ENCODE peak calls at places on chromosomes 16 and 17, in six cellular contexts. M is lower lobe of right lung; L is AG04450; R is cardiac muscle cell; Y is A549; V is CD8-positive, alpha-beta T cell. H is an unnamed sample.

GRCh38 chr16:82694239-82694874 is 67.6 kb downstream of the CDH13 start:
- DNase-seq in M (no peak), L (no peak), R (no peak), Y (no peak), V (no peak), H (peak)

GRCh38 chr16:48378276-48378675 is 6.9 kb downstream of the SIAH1 start:
- DNase-seq in M (no peak), L (no peak), R (no peak), Y (no peak), V (no peak), H (no peak)

GRCh38 chr16:75239463-75240122 is 11.8 kb downstream of the BCAR1 start:
- DNase-seq in M (peak), L (no peak), R (no peak), Y (no peak), V (no peak), H (no peak)

GRCh38 chr16:57730771-57731730 is 4.5 kb upstream of the KATNB1 start:
- DNase-seq in M (no peak), L (no peak), R (no peak), Y (no peak), V (no peak), H (no peak)

GRCh38 chr16:85526132-85526731 is 86.9 kb upstream of the GSE1 start:
- DNase-seq in M (no peak), L (no peak), R (no peak), Y (no peak), V (no peak), H (no peak)

GRCh38 chr17:66747561-66748275 is 87.2 kb upstream of the CACNG5 start:
- DNase-seq in M (no peak), L (peak), R (no peak), Y (no peak), V (no peak), H (peak)

GRCh38 chr17:39667262-39668140 is 752 bp upstream of the PNMT start:
- DNase-seq in M (no peak), L (no peak), R (peak), Y (no peak), V (no peak), H (no peak)

GRCh38 chr16:66374176-66374575 is 7.7 kb downstream of the CDH5 start:
- DNase-seq in M (no peak), L (no peak), R (peak), Y (no peak), V (no peak), H (no peak)

GRCh38 chr16:58678269-58678668 is 6.3 kb downstream of the SLC38A7 start:
- DNase-seq in M (no peak), L (no peak), R (no peak), Y (no peak), V (no peak), H (no peak)

GRCh38 chr17:69302682-69303081 is 24.3 kb downstream of the ABCA5 start:
- DNase-seq in M (no peak), L (no peak), R (no peak), Y (no peak), V (no peak), H (no peak)

GRCh38 chr17:62644487-62645173 is 17.2 kb downstream of the MRC2 start:
- DNase-seq in M (no peak), L (no peak), R (peak), Y (peak), V (no peak), H (no peak)

GRCh38 chr17:21019976-21020575 is 22.7 kb downstream of the USP22 start:
- DNase-seq in M (no peak), L (no peak), R (no peak), Y (peak), V (peak), H (peak)

GRCh38 chr16:31453255-31454204 is 5.8 kb upstream of the ARMC5 start:
- DNase-seq in M (peak), L (no peak), R (peak), Y (peak), V (no peak), H (peak)

GRCh38 chr17:65531508-65532431 is 29.7 kb downstream of the AXIN2 start:
- DNase-seq in M (no peak), L (peak), R (peak), Y (no peak), V (no peak), H (peak)

GRCh38 chr17:56393156-56393555 is 200.3 kb upstream of the NOG start:
- DNase-seq in M (no peak), L (no peak), R (no peak), Y (no peak), V (no peak), H (no peak)

GRCh38 chr17:34741967-34742366 is 162.6 kb downstream of the TMEM132E start:
- DNase-seq in M (no peak), L (no peak), R (no peak), Y (no peak), V (no peak), H (no peak)

GRCh38 chr17:4498461-4499397 is at the start of gene SPNS2:
- DNase-seq in M (peak), L (no peak), R (peak), Y (peak), V (peak), H (peak)

GRCh38 chr17:33234930-33235685 is 58.0 kb downstream of the ASIC2 start:
- DNase-seq in M (no peak), L (peak), R (no peak), Y (peak), V (no peak), H (peak)

GRCh38 chr17:34318474-34318873 is 761 bp upstream of the CCL8 start:
- DNase-seq in M (peak), L (no peak), R (no peak), Y (peak), V (no peak), H (no peak)

GRCh38 chr17:69417545-69418483 is 3.3 kb downstream of the MAP2K6 start:
- DNase-seq in M (no peak), L (no peak), R (no peak), Y (no peak), V (no peak), H (no peak)

GRCh38 chr16:55496509-55497145 is 12.2 kb upstream of the LPCAT2 start:
- DNase-seq in M (no peak), L (no peak), R (no peak), Y (no peak), V (no peak), H (no peak)

GRCh38 chr16:7270823-7271222 is 61.8 kb upstream of the RBFOX1 start:
- DNase-seq in M (no peak), L (no peak), R (no peak), Y (no peak), V (no peak), H (no peak)

GRCh38 chr17:64306850-64307463 is 43.9 kb upstream of the TEX2 start:
- DNase-seq in M (peak), L (peak), R (peak), Y (peak), V (peak), H (peak)

GRCh38 chr17:2815781-2816185 is 19.5 kb downstream of the RAP1GAP2 start:
- DNase-seq in M (no peak), L (no peak), R (peak), Y (no peak), V (no peak), H (no peak)

GRCh38 chr16:16096161-16096857 is 127.0 kb downstream of the ABCC6 start:
- DNase-seq in M (no peak), L (peak), R (no peak), Y (no peak), V (no peak), H (peak)

GRCh38 chr16:23244122-23244521 is 58.0 kb upstream of the SCNN1B start:
- DNase-seq in M (no peak), L (no peak), R (no peak), Y (no peak), V (no peak), H (no peak)

GRCh38 chr16:31215287-31216115 is 1.4 kb downstream of the PYDC1 start:
- DNase-seq in M (peak), L (no peak), R (peak), Y (peak), V (peak), H (peak)

DNA sequence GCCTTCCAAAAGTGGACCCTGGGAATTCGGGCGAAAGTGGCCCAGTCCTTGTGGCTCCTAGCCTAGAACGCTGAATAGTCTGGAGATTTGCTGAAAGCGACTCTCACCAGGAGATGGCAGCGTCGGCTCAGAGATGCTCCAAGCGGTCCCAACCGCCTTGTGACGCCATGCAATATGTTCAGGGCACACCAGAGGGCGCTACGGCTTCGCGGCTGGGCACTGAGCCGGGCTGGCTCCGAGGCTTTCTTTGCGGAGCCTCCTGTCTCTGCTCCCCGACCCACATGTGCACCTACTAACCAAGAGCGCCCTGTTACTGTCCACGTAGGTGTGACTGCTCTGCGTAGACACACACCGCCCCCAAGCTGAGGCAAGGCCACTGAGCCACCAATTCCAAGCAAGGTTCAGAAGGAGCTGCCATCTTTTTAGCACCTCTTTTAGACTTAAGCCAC is 36.9 kb downstream of the SYCE1L start:
- DNase-seq in M (peak), L (peak), R (peak), Y (peak), V (peak), H (peak)
- H3K4me3 ChIP-seq in M (no peak), L (peak), R (no peak), Y (no peak), V (peak), H (no peak)

GRCh38 chr16:1216681-1217400 is 8.2 kb downstream of the TPSG1 start:
- DNase-seq in M (no peak), L (no peak), R (no peak), Y (no peak), V (no peak), H (no peak)

GRCh38 chr16:1215574-1216295 is 9.3 kb downstream of the TPSG1 start:
- DNase-seq in M (no peak), L (no peak), R (no peak), Y (no peak), V (no peak), H (no peak)

GRCh38 chr16:1214693-1215092 is 10.4 kb downstream of the TPSG1 start:
- DNase-seq in M (no peak), L (no peak), R (no peak), Y (no peak), V (no peak), H (no peak)

GRCh38 chr16:1217526-1217925 is 7.5 kb downstream of the TPSG1 start:
- DNase-seq in M (no peak), L (no peak), R (no peak), Y (no peak), V (no peak), H (no peak)

GRCh38 chr16:1216296-1216619 is 8.8 kb downstream of the TPSG1 start:
- DNase-seq in M (no peak), L (no peak), R (no peak), Y (no peak), V (no peak), H (no peak)
- TF ChIP-seq CTCF in M (no peak), L (no peak), R (no peak), Y (no peak), V (no peak), H (no peak)

GRCh38 chr17:75477493-75477862 is 21.0 kb downstream of the TMEM94 start:
- DNase-seq in M (no peak), L (no peak), R (no peak), Y (no peak), V (no peak), H (no peak)

GRCh38 chr17:75475851-75476250 is 19.4 kb downstream of the TMEM94 start:
- DNase-seq in M (no peak), L (no peak), R (peak), Y (no peak), V (no peak), H (no peak)

GRCh38 chr17:75476274-75476673 is 19.8 kb downstream of the TMEM94 start:
- DNase-seq in M (no peak), L (peak), R (peak), Y (no peak), V (no peak), H (peak)

GRCh38 chr17:75478508-75478907 is 22.1 kb downstream of the TMEM94 start:
- DNase-seq in M (no peak), L (no peak), R (peak), Y (no peak), V (no peak), H (no peak)

DNA sequence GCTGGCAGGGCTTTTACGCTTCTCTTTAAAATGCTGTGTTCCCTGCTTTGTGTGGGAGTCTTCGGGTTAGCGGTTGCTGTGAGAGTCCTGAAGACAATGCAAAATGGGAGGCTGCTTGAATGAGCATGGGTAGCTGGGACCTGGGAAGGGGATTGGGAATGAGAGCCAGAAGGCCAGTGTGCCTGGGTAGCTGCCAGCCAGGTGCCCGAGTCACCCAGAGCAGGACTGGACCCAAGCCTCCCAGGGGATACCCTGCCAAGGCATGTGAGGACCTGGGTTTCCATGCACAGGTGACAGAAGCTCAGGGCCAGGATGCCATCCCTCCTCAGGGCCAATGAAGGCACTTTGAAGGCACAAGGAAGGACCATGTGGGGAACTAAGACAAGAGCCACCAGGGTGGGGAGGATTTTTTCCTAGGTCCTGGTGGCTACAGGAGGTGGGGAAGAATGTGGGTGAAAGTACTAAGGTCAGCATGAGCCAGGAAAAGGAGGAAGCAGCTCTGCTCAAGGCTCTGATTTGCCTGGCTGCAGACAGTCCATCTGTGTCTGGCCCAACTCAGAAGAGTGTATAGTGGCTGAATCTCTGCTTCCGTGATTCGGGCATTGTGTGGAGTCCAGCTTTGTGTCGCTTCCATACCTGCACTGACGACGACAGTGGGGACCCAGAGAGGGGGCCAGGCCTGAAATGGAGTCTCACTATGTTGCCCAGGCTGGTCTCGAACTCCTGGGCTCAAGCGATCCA is 20.5 kb downstream of the TMEM94 start:
- DNase-seq in M (no peak), L (no peak), R (no peak), Y (no peak), V (no peak), H (no peak)
- H3K4me3 ChIP-seq in M (no peak), L (no peak), R (no peak), Y (no peak), V (no peak), H (no peak)

DNA sequence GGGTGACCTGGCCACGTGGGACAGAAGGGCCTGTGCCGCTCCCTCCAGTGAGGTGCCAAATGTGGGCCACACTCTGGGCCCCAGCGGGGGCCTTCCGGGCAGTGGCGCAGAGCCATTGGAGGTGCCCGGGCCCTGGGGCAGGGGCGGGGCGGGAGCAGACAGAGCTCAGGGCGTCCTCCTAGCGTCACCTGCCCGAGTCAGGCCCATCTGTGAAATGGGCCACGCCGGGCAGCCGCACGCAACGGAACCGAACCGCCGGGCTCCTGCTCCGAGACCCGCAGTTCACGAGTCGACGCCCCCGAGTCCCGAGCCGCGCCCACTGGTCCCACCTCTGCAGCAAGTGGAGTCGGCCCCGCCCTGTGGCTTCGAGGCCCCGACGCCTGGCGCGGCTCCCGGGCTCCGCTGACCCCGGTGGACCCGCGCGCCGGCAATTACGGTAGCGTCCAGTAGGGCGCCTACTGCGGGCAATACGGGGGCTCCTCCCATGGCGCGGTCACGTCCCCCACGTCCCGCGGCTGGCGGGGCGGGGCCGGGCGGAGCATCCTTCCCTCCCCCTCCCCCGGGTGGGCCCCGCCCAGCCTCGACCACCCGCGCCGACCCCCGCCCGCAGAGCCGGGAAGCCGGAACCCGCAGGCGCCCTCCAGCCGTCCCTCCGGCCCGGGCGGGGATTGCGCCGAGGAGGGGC is 1.9 kb downstream of the SLC16A3 start:
- DNase-seq in M (peak), L (no peak), R (peak), Y (peak), V (peak), H (peak)
- TF ChIP-seq CTCF in M (peak), L (peak), R (peak), Y (peak), V (no peak), H (no peak)

GRCh38 chr17:42049834-42050359 is 504 bp downstream of the C17orf113 start:
- DNase-seq in M (no peak), L (no peak), R (no peak), Y (no peak), V (no peak), H (no peak)
- H3K4me3 ChIP-seq in M (peak), L (peak), R (peak), Y (peak), V (peak), H (peak)

H was measured in fibroblast of mammary gland.